ENCODE peak calls at places on chromosomes 16 and 17, in six cellular contexts. C, N, I, U, S and Y are unnamed samples.

GRCh38 chr16:27762441-27762840 is 212.5 kb downstream of the KATNIP start:
- DNase-seq in C (no peak), N (no peak), I (no peak), U (peak), S (no peak), Y (no peak)

GRCh38 chr16:25066426-25066746 is 45.2 kb upstream of the LCMT1 start:
- DNase-seq in C (peak), N (no peak), I (no peak), U (no peak), S (no peak), Y (no peak)

GRCh38 chr16:70656712-70657263 is 10.4 kb downstream of the IL34 start:
- DNase-seq in C (no peak), N (no peak), I (no peak), U (no peak), S (no peak), Y (no peak)

GRCh38 chr17:71790791-71791190 is 330.0 kb upstream of the SOX9 start:
- DNase-seq in C (no peak), N (no peak), I (no peak), U (no peak), S (no peak), Y (no peak)

GRCh38 chr17:57927048-57927723 is 28.0 kb downstream of the CUEDC1 start:
- DNase-seq in C (no peak), N (no peak), I (no peak), U (peak), S (peak), Y (no peak)

GRCh38 chr17:31807846-31808245 is 51.2 kb downstream of the COPRS start:
- DNase-seq in C (no peak), N (no peak), I (no peak), U (no peak), S (no peak), Y (no peak)

GRCh38 chr17:69363488-69364210 is 36.7 kb upstream of the ABCA5 start:
- DNase-seq in C (no peak), N (no peak), I (no peak), U (no peak), S (no peak), Y (no peak)

GRCh38 chr17:57943645-57944044 is 11.6 kb downstream of the CUEDC1 start:
- DNase-seq in C (no peak), N (no peak), I (no peak), U (no peak), S (no peak), Y (no peak)

GRCh38 chr16:83344014-83344413 is 463.8 kb upstream of the HSBP1 start:
- DNase-seq in C (no peak), N (no peak), I (no peak), U (peak), S (no peak), Y (no peak)

GRCh38 chr17:37742114-37742761 is 2.6 kb downstream of the HNF1B start:
- DNase-seq in C (no peak), N (peak), I (no peak), U (no peak), S (no peak), Y (no peak)

GRCh38 chr16:85699628-85700027 is 10.9 kb upstream of the GINS2 start:
- DNase-seq in C (no peak), N (no peak), I (no peak), U (peak), S (no peak), Y (no peak)

GRCh38 chr17:2239882-2240430 is 63.6 kb downstream of the SMG6 start:
- DNase-seq in C (peak), N (no peak), I (no peak), U (peak), S (peak), Y (peak)

GRCh38 chr17:41885733-41886132 is 20.5 kb upstream of the KLHL11 start:
- DNase-seq in C (no peak), N (no peak), I (no peak), U (no peak), S (no peak), Y (no peak)

DNA sequence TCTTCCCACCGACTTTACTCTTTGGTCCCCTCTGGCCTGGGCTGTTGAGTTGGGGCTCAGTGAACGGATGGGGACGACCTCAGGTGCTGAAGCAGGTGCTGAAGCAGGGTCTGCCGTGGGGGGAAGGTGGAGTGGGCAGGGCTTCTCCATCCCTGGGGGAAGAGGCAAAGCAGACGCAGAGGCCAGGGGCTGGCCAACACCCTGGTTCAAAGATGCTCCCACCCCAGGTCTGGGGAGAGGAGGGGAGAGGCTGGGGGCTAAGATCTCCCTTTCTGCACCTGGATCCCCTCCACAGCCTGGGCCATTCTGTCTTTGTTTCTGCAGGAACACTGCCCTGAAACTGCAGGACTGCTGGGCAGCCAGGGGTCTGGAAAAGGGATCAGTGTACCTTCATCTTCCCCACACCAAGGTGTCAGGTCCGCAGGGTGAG is 22.9 kb downstream of the ALOX12B start:
- DNase-seq in C (no peak), N (no peak), I (no peak), U (no peak), S (no peak), Y (no peak)
- H3K4me3 ChIP-seq in C (no peak), N (no peak), I (no peak), U (no peak), S (no peak), Y (no peak)

GRCh38 chr17:30133197-30133596 is 16.6 kb downstream of the NSRP1 start:
- DNase-seq in C (no peak), N (no peak), I (no peak), U (no peak), S (no peak), Y (no peak)

DNA sequence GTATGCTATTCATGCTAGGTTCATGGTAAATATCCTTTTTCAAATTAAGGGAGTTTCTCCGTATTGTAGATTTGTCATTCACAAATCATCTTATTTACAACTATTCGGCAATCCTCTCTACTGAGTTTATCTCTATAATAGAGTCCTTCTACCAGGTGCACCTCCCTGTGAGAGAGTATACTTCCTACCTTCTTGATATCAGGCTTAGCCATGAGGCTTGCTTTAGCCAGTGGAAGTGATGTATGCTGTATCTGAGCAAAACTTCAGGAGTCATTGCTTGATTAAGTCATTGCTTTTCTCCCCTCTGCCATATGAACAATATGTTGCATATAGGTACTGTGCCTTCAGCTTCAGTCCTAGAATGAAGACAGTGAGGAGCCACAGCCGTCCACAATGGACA is 20.5 kb downstream of the NSRP1 start:
- DNase-seq in C (no peak), N (no peak), I (no peak), U (no peak), S (no peak), Y (no peak)
- H3K4me3 ChIP-seq in C (no peak), N (no peak), I (no peak), U (no peak), S (no peak), Y (no peak)

GRCh38 chr17:40637931-40638330 is 9.7 kb downstream of the SMARCE1 start:
- DNase-seq in C (no peak), N (no peak), I (no peak), U (no peak), S (no peak), Y (no peak)
- H3K4me3 ChIP-seq in C (no peak), N (no peak), I (no peak), U (no peak), S (no peak), Y (no peak)

GRCh38 chr17:30290077-30290476 is 1.7 kb downstream of the BLMH start:
- DNase-seq in C (no peak), N (no peak), I (no peak), U (no peak), S (no peak), Y (no peak)
- H3K4me3 ChIP-seq in C (no peak), N (no peak), I (no peak), U (no peak), S (no peak), Y (peak)

GRCh38 chr17:76528528-76529223 is 8.8 kb downstream of the CYGB start:
- DNase-seq in C (peak), N (no peak), I (no peak), U (peak), S (no peak), Y (no peak)
- H3K4me3 ChIP-seq in C (no peak), N (no peak), I (peak), U (peak), S (no peak), Y (peak)

GRCh38 chr16:30557950-30558788 is at the start of gene ZNF764:
- DNase-seq in C (peak), N (peak), I (peak), U (peak), S (peak), Y (peak)

GRCh38 chr16:30559690-30560089 is 1.5 kb upstream of the ZNF764 start:
- DNase-seq in C (no peak), N (no peak), I (no peak), U (no peak), S (no peak), Y (no peak)

GRCh38 chr16:30557397-30557949 is 701 bp downstream of the ZNF764 start:
- DNase-seq in C (no peak), N (no peak), I (no peak), U (no peak), S (no peak), Y (no peak)

GRCh38 chr16:30561212-30561816 is 3.1 kb upstream of the ZNF764 start:
- DNase-seq in C (peak), N (peak), I (no peak), U (no peak), S (peak), Y (no peak)

DNA sequence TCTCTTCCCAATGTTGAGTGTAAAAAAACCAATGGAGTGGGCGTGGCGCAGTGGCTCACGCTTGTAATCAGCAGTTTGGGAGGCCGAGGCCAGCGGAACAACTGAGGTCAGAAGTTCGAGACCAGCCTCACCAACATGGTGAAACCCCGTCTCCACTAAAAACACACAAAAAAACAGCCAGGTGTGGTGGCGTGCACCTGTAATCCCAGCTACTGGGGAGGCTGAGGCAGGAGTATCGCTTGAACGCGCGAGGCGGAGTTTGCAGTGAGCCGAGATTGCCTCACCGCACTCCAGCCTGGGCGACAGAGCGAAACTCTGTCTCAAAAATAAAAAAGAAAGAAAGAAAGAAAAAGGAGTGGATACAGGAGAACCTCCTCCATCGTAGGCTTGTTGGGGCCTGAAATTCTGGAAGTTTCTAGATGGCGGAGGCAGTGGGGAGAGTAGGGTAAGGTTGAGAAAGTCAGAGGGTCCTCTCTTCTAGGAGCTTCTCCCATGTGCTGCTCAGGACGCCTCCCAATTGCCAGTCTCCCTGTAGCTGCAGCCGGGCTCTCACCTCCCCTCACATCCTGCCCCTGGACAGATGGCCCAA is 709 bp upstream of the ZNF764 start:
- DNase-seq in C (no peak), N (no peak), I (no peak), U (no peak), S (no peak), Y (no peak)
- H3K4me3 ChIP-seq in C (peak), N (peak), I (peak), U (peak), S (no peak), Y (peak)

DNA sequence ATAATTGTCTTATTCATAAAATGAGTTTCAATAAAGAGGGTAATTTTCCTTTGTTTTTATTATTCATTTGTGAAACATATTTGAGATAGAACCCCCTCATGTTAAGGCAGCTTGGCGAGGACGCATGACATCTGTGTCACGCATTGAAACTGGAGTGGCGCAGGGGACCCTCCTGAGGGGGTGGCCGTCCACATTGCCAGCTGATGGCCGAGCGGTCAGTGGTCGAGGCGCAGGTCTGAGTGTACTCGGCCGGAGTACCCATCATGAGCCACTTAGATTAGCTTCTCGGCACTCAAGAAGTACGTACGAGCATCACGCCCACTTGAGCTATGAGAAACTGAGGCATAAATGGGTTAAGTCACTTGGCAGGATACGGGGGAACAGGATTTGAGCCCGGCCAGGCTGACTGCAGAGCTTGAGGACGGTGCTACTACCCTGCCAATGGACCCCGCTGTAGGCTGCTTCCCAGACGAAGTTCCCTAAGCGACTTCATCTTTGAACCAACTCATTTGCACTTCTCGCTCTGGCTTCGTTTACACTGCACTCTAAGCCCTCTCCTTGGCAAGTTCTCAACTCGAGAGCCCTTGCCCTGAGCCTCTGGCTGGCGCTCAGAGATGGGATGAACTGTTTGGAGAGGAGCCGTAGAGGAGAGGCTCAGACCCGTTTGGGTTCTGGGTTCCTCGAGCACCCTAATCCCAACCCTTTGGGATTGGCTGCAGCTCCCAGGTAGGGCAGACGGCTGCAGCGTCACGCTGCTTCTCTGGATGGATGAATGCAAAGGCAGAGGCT is 91.8 kb downstream of the SDK2 start:
- DNase-seq in C (no peak), N (no peak), I (no peak), U (no peak), S (no peak), Y (no peak)
- H3K4me3 ChIP-seq in C (no peak), N (no peak), I (no peak), U (no peak), S (no peak), Y (no peak)

GRCh38 chr17:49994085-49995054 is 654 bp downstream of the DLX3 start:
- DNase-seq in C (no peak), N (no peak), I (no peak), U (no peak), S (no peak), Y (no peak)
- H3K4me3 ChIP-seq in C (peak), N (peak), I (peak), U (peak), S (peak), Y (peak)